ENCODE peak calls at places on chromosomes 4 and X, in six cellular contexts. C is ELR; J is Jurkat, Clone E6-1; T is WERI-Rb-1; M is KBM-7; X is tibial artery. U is an unnamed sample.

GRCh38 chrX:10922158-10922557 is 189.0 kb upstream of the HCCS start:
- DNase-seq in C (peak), J (no peak), T (no peak), M (no peak), X (no peak), U (no peak)

GRCh38 chr4:11954093-11954492 is 525.4 kb upstream of the HS3ST1 start:
- DNase-seq in C (peak), J (peak), T (peak), M (peak), X (no peak), U (peak)

GRCh38 chr4:71487324-71487677 is 148.5 kb downstream of the SLC4A4 start:
- DNase-seq in C (no peak), J (no peak), T (no peak), M (no peak), X (no peak), U (no peak)

GRCh38 chrX:46882266-46882665 is 30.0 kb upstream of the JADE3 start:
- DNase-seq in C (no peak), J (no peak), T (peak), M (no peak), X (no peak), U (no peak)

GRCh38 chr4:3225946-3226345 is 23.0 kb upstream of the MSANTD1 start:
- DNase-seq in C (no peak), J (no peak), T (no peak), M (no peak), X (peak), U (no peak)

GRCh38 chrX:119488749-119489148 is 20.5 kb downstream of the SLC25A5 start:
- DNase-seq in C (peak), J (no peak), T (peak), M (peak), X (no peak), U (peak)

GRCh38 chr4:17111959-17112659 is 213.7 kb upstream of the LDB2 start:
- DNase-seq in C (peak), J (peak), T (peak), M (peak), X (no peak), U (peak)

GRCh38 chrX:11190745-11191510 is 79.8 kb downstream of the HCCS start:
- DNase-seq in C (no peak), J (no peak), T (no peak), M (no peak), X (no peak), U (no peak)

GRCh38 chr4:41575207-41575606 is 37.2 kb downstream of the LIMCH1 start:
- DNase-seq in C (no peak), J (no peak), T (no peak), M (no peak), X (no peak), U (no peak)

GRCh38 chrX:53421772-53422090 is 723 bp downstream of the SMC1A start:
- DNase-seq in C (no peak), J (no peak), T (no peak), M (no peak), X (no peak), U (no peak)

GRCh38 chr4:136319789-136320470 is 1212.4 kb downstream of the PCDH18 start:
- DNase-seq in C (peak), J (no peak), T (no peak), M (no peak), X (no peak), U (no peak)